ENCODE peak calls at places on chromosomes 11 and 22, in ten cellular contexts. D is OCI-LY7, A is SK-N-SH, S is mesothelial cell of epicardium, R is lower lobe of right lung, C is ovary, H is GM23338, U is kidney, P is fibroblast of pulmonary artery, W is endothelial cell. Z is an unnamed sample.

GRCh38 chr11:65132238-65132987 is 1.9 kb downstream of the SYVN1 start:
- DNase-seq in D (peak), A (no peak), S (no peak), R (no peak), C (no peak), H (no peak), U (peak), P (no peak), W (no peak), Z (no peak)

GRCh38 chr11:92670293-92670890 is 299.1 kb upstream of the MTNR1B start:
- DNase-seq in D (no peak), A (peak), S (no peak), R (no peak), C (no peak), H (peak), U (no peak), P (no peak), W (no peak), Z (no peak)

GRCh38 chr22:33658775-33659174 is 261.5 kb downstream of the LARGE1 start:
- DNase-seq in D (no peak), A (no peak), S (no peak), R (no peak), C (no peak), H (no peak), U (peak), P (peak), W (peak), Z (no peak)

GRCh38 chr11:128052912-128053641 is 534.3 kb downstream of the ETS1 start:
- DNase-seq in D (no peak), A (peak), S (no peak), R (no peak), C (no peak), H (no peak), U (no peak), P (peak), W (no peak), Z (no peak)

GRCh38 chr11:77212314-77213007 is 84.4 kb downstream of the MYO7A start:
- DNase-seq in D (no peak), A (no peak), S (no peak), R (no peak), C (peak), H (no peak), U (no peak), P (no peak), W (no peak), Z (no peak)

GRCh38 chr11:63609536-63609935 is 4.7 kb downstream of the PLAAT3 start:
- DNase-seq in D (no peak), A (peak), S (no peak), R (no peak), C (peak), H (no peak), U (no peak), P (no peak), W (no peak), Z (no peak)

GRCh38 chr11:46511352-46511751 is 82.5 kb downstream of the AMBRA1 start:
- DNase-seq in D (no peak), A (no peak), S (no peak), R (no peak), C (no peak), H (no peak), U (no peak), P (no peak), W (no peak), Z (no peak)

GRCh38 chr22:32237905-32238304 is 17.2 kb downstream of the SLC5A4 start:
- DNase-seq in D (no peak), A (no peak), S (no peak), R (no peak), C (no peak), H (peak), U (no peak), P (no peak), W (no peak), Z (no peak)

GRCh38 chr22:40666151-40666848 is 13.0 kb upstream of the MCHR1 start:
- DNase-seq in D (no peak), A (no peak), S (no peak), R (no peak), C (no peak), H (no peak), U (no peak), P (peak), W (no peak), Z (no peak)

GRCh38 chr22:45608763-45609180 is 62.9 kb upstream of the ATXN10 start:
- DNase-seq in D (no peak), A (no peak), S (no peak), R (peak), C (no peak), H (no peak), U (peak), P (peak), W (no peak), Z (no peak)

GRCh38 chr11:118621898-118622375 is 14.5 kb downstream of the PHLDB1 start:
- DNase-seq in D (no peak), A (no peak), S (no peak), R (no peak), C (peak), H (no peak), U (peak), P (no peak), W (no peak), Z (no peak)

GRCh38 chr11:64372021-64372420 is 13.1 kb downstream of the RPS6KA4 start:
- DNase-seq in D (no peak), A (no peak), S (no peak), R (no peak), C (no peak), H (no peak), U (no peak), P (no peak), W (no peak), Z (no peak)

GRCh38 chr22:45407793-45408192 is 5.6 kb downstream of the SMC1B start:
- DNase-seq in D (no peak), A (no peak), S (no peak), R (no peak), C (no peak), H (no peak), U (no peak), P (no peak), W (no peak), Z (no peak)

GRCh38 chr11:20609727-20610707 is 10.6 kb downstream of the SLC6A5 start:
- DNase-seq in D (peak), A (peak), S (peak), R (peak), C (peak), H (peak), U (peak), P (peak), W (peak), Z (peak)

GRCh38 chr11:122745111-122745510 is 89.6 kb downstream of the UBASH3B start:
- DNase-seq in D (no peak), A (no peak), S (no peak), R (no peak), C (no peak), H (no peak), U (no peak), P (no peak), W (no peak), Z (no peak)

GRCh38 chr11:79439430-79439892 is 1.4 kb downstream of the TENM4 start:
- DNase-seq in D (no peak), A (peak), S (no peak), R (no peak), C (peak), H (no peak), U (no peak), P (no peak), W (peak), Z (no peak)

GRCh38 chr11:20247540-20248138 is 87.4 kb upstream of the DBX1 start:
- DNase-seq in D (no peak), A (no peak), S (no peak), R (no peak), C (no peak), H (peak), U (no peak), P (no peak), W (no peak), Z (no peak)

GRCh38 chr11:59678813-59679165 is 10.0 kb upstream of the PATL1 start:
- DNase-seq in D (no peak), A (no peak), S (no peak), R (no peak), C (no peak), H (no peak), U (no peak), P (no peak), W (no peak), Z (no peak)

GRCh38 chr11:65658174-65659021 is 4.3 kb downstream of the RELA start:
- DNase-seq in D (no peak), A (no peak), S (no peak), R (no peak), C (no peak), H (no peak), U (peak), P (no peak), W (no peak), Z (no peak)

GRCh38 chr11:134584706-134585445 is 172.8 kb upstream of the B3GAT1 start:
- DNase-seq in D (no peak), A (no peak), S (no peak), R (no peak), C (no peak), H (no peak), U (no peak), P (no peak), W (no peak), Z (no peak)

GRCh38 chr11:829116-829945 is 1.6 kb downstream of the CRACR2B start:
- DNase-seq in D (no peak), A (no peak), S (no peak), R (no peak), C (peak), H (peak), U (peak), P (no peak), W (peak), Z (no peak)

GRCh38 chr11:57637626-57638004 is 12.1 kb downstream of the YPEL4 start:
- DNase-seq in D (no peak), A (peak), S (peak), R (no peak), C (no peak), H (peak), U (no peak), P (no peak), W (no peak), Z (no peak)

GRCh38 chr11:45651156-45651555 is 14.3 kb downstream of the CHST1 start:
- DNase-seq in D (no peak), A (no peak), S (no peak), R (no peak), C (no peak), H (no peak), U (no peak), P (no peak), W (no peak), Z (no peak)

GRCh38 chr22:36505998-36506635 is 723 bp downstream of the FOXRED2 start:
- DNase-seq in D (no peak), A (no peak), S (no peak), R (no peak), C (peak), H (no peak), U (peak), P (no peak), W (no peak), Z (no peak)

GRCh38 chr22:25882366-25882765 is 140.4 kb downstream of the MYO18B start:
- DNase-seq in D (no peak), A (no peak), S (no peak), R (no peak), C (no peak), H (no peak), U (no peak), P (no peak), W (no peak), Z (no peak)

GRCh38 chr11:131549099-131549498 is 178.7 kb downstream of the NTM start:
- DNase-seq in D (no peak), A (no peak), S (no peak), R (no peak), C (no peak), H (no peak), U (no peak), P (no peak), W (no peak), Z (no peak)

GRCh38 chr11:62416596-62416995 is 2.2 kb upstream of the SCGB1A1 start:
- DNase-seq in D (no peak), A (no peak), S (no peak), R (no peak), C (no peak), H (no peak), U (no peak), P (no peak), W (no peak), Z (no peak)

GRCh38 chr11:112784323-112785073 is 176.7 kb upstream of the NCAM1 start:
- DNase-seq in D (no peak), A (peak), S (peak), R (no peak), C (peak), H (peak), U (peak), P (peak), W (no peak), Z (no peak)

GRCh38 chr11:18650859-18651557 is 16.9 kb upstream of the SPTY2D1 start:
- DNase-seq in D (peak), A (peak), S (no peak), R (peak), C (no peak), H (peak), U (no peak), P (peak), W (peak), Z (no peak)

GRCh38 chr22:42431401-42432019 is 693 bp downstream of the NFAM1 start:
- DNase-seq in D (no peak), A (no peak), S (no peak), R (no peak), C (no peak), H (no peak), U (no peak), P (no peak), W (no peak), Z (no peak)

GRCh38 chr22:21590809-21591641 is 23.5 kb downstream of the UBE2L3 start:
- DNase-seq in D (peak), A (no peak), S (no peak), R (no peak), C (no peak), H (no peak), U (no peak), P (no peak), W (no peak), Z (no peak)

GRCh38 chr11:65524747-65525658 is at the start of gene SCYL1:
- DNase-seq in D (peak), A (peak), S (peak), R (peak), C (peak), H (peak), U (peak), P (peak), W (peak), Z (peak)

GRCh38 chr11:118152552-118153471 is at the start of gene SCN4B:
- DNase-seq in D (no peak), A (peak), S (peak), R (peak), C (peak), H (peak), U (peak), P (peak), W (peak), Z (no peak)

GRCh38 chr22:24391836-24392217 is 35.6 kb upstream of the ADORA2A start:
- DNase-seq in D (no peak), A (peak), S (no peak), R (no peak), C (no peak), H (no peak), U (no peak), P (peak), W (no peak), Z (no peak)

GRCh38 chr11:109785714-109786113 is 307.5 kb upstream of the ZC3H12C start:
- DNase-seq in D (no peak), A (no peak), S (no peak), R (no peak), C (no peak), H (no peak), U (no peak), P (peak), W (no peak), Z (no peak)

GRCh38 chr22:41696714-41697113 is 2.6 kb upstream of the MEI1 start:
- DNase-seq in D (no peak), A (no peak), S (no peak), R (no peak), C (no peak), H (no peak), U (no peak), P (no peak), W (no peak), Z (no peak)

GRCh38 chr11:111596319-111596718 is 5.9 kb upstream of the SIK2 start:
- DNase-seq in D (no peak), A (no peak), S (no peak), R (no peak), C (no peak), H (no peak), U (no peak), P (no peak), W (no peak), Z (no peak)

GRCh38 chr11:111589114-111589513 is 13.1 kb upstream of the SIK2 start:
- DNase-seq in D (no peak), A (peak), S (no peak), R (no peak), C (no peak), H (no peak), U (no peak), P (no peak), W (no peak), Z (no peak)

GRCh38 chr11:111592491-111592890 is 9.8 kb upstream of the SIK2 start:
- DNase-seq in D (no peak), A (no peak), S (no peak), R (no peak), C (no peak), H (no peak), U (no peak), P (no peak), W (no peak), Z (no peak)

GRCh38 chr11:111586305-111586915 is 15.8 kb upstream of the SIK2 start:
- DNase-seq in D (peak), A (peak), S (no peak), R (no peak), C (no peak), H (peak), U (no peak), P (peak), W (peak), Z (no peak)

DNA sequence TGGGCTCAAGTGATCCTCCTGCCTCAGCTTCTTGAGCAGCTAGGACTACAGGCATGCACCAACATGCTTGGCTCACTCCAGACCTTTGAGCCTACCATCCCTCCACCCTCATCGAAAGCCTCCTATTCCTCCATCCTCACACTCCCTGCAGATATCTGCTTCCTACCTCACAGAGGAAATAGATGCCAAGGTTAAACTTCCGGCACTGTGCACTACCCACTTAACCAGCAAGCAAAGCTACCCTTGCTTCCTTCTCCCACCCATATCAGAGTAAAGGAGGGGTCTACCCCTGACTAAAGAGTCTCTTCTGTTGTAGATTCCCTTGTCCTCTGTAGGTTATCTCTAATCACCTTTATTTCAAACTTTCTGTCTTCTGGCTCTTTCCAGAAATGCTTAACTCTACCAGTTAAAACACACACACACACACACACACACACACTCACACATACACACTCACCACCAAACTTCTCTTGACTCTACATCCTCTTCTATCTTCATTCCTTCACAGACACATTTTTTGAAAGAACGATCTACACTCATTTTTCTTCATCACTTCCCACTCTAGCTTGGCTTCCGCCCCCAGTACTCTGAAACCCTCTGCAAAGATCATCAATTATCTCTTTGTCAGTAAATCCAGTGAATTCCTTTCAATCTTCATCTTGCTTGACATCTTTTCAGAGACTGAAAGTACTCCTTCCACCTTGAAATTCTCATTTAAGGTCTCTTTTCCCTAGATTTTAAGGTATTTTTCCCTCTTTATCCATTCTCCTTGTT is 10.9 kb upstream of the SIK2 start:
- DNase-seq in D (peak), A (no peak), S (no peak), R (no peak), C (no peak), H (no peak), U (no peak), P (no peak), W (no peak), Z (no peak)
- TF ChIP-seq CTCF in D (no peak), A (no peak), S (no peak), R (no peak), C (no peak), H (no peak), U (no peak), P (no peak), W (no peak), Z (no peak)

GRCh38 chr11:102309621-102310541 is 7.4 kb upstream of the BIRC3 start:
- DNase-seq in D (no peak), A (no peak), S (no peak), R (no peak), C (no peak), H (peak), U (no peak), P (no peak), W (no peak), Z (no peak)
- TF ChIP-seq CTCF in D (peak), A (peak), S (peak), R (no peak), C (no peak), H (peak), U (no peak), P (no peak), W (peak), Z (no peak)

GRCh38 chr11:14773755-14774154 is 118.3 kb downstream of the CYP2R1 start:
- DNase-seq in D (peak), A (no peak), S (no peak), R (no peak), C (no peak), H (peak), U (no peak), P (peak), W (peak), Z (no peak)
- TF ChIP-seq CTCF in D (peak), A (peak), S (no peak), R (peak), C (no peak), H (peak), U (no peak), P (peak), W (no peak), Z (peak)

DNA sequence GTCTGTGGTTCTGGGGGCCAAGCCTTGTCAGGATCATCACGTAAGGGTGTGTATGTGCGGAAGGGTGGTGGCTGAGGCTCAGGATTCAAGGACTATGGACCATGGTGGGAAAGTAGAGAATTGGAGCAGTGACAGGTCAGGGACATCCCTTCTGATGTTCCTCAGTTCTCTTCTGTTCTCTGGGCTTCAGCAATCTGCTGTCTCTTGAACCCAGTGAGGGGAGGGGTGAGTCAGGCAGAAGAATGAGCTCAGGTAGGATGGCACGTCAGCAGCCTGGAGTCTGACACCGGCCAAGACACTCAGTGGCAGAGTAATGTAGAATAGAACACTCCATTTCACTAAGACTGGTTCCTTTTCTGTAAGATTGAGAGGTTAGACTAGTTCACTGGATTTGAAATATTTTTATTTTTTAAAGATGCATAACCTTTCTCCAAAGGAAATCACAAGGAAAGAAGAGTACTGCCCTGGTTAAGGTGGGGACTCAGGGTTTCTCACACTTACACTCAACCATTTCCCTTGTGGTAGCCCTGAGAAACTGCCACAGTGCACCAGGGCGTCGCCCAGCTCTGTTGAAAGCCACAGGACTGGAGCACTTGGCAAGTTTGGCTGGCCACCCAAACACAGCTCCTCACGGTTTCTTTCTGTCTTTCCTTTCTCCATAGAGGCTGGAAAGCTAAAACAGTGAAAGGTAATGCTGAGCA is 23.2 kb upstream of the MICAL2 start:
- DNase-seq in D (no peak), A (no peak), S (no peak), R (peak), C (no peak), H (peak), U (no peak), P (peak), W (no peak), Z (peak)
- TF ChIP-seq CTCF in D (no peak), A (peak), S (no peak), R (peak), C (no peak), H (no peak), U (no peak), P (peak), W (no peak), Z (no peak)

GRCh38 chr11:12485328-12485727 is 108.0 kb downstream of the PARVA start:
- DNase-seq in D (no peak), A (no peak), S (no peak), R (no peak), C (no peak), H (no peak), U (no peak), P (peak), W (no peak), Z (no peak)
- TF ChIP-seq CTCF in D (peak), A (peak), S (peak), R (peak), C (no peak), H (peak), U (peak), P (peak), W (peak), Z (no peak)

GRCh38 chr11:68804786-68805185 is 36.9 kb downstream of the CPT1A start:
- DNase-seq in D (no peak), A (no peak), S (no peak), R (no peak), C (no peak), H (peak), U (no peak), P (no peak), W (no peak), Z (no peak)
- TF ChIP-seq CTCF in D (peak), A (no peak), S (no peak), R (no peak), C (no peak), H (no peak), U (no peak), P (no peak), W (no peak), Z (no peak)